ENCODE peak calls at places on chromosomes 5 and 9, in five cellular contexts. X, J, N, W and M are unnamed samples.

GRCh38 chr5:87541033-87541432 is 128.3 kb upstream of the CCNH start:
- ATAC-seq in N (no peak), W (peak; percentile 95), X (peak; percentile 93), J (peak; percentile 44), M (no peak)

GRCh38 chr5:52560366-52560765 is 227.3 kb upstream of the ITGA1 start:
- ATAC-seq in W (peak; percentile 76), N (no peak), X (peak; percentile 66), J (no peak), M (no peak)

GRCh38 chr5:36373527-36374086 is 71.9 kb upstream of the RANBP3L start:
- ATAC-seq in W (peak; percentile 73), X (peak; percentile 87), J (no peak), N (peak; percentile 93), M (no peak)

GRCh38 chr5:127754727-127755126 is 51.5 kb downstream of the CCDC192 start:
- ATAC-seq in J (no peak), N (no peak), X (no peak), W (no peak), M (no peak)

GRCh38 chr9:20604561-20604960 is 17.7 kb downstream of the MLLT3 start:
- ATAC-seq in J (peak; percentile 85), W (no peak), X (no peak), N (no peak), M (no peak)

GRCh38 chr5:122493091-122493775 is 181.2 kb downstream of the SNCAIP start:
- ATAC-seq in N (no peak), X (peak; percentile 7), J (no peak), W (no peak), M (peak; percentile 25)

GRCh38 chr9:33172256-33172678 is 5.1 kb upstream of the B4GALT1 start:
- ATAC-seq in N (peak; percentile 57), J (no peak), X (peak; percentile 58), W (no peak), M (no peak)

GRCh38 chr5:146005723-146006122 is 69.3 kb downstream of the SH3RF2 start:
- ATAC-seq in N (no peak), W (no peak), X (no peak), J (no peak), M (no peak)

GRCh38 chr9:131715906-131716305 is 24.0 kb downstream of the RAPGEF1 start:
- ATAC-seq in X (no peak), J (no peak), N (no peak), W (no peak), M (no peak)

GRCh38 chr5:81837667-81838306 is 86.9 kb upstream of the SSBP2 start:
- ATAC-seq in J (peak; percentile 27), N (no peak), X (no peak), W (no peak), M (no peak)

GRCh38 chr9:15404171-15404570 is 18.5 kb upstream of the SNAPC3 start:
- ATAC-seq in N (no peak), W (no peak), J (no peak), X (no peak), M (no peak)

GRCh38 chr5:116076496-116076895 is 8.3 kb upstream of the COMMD10 start:
- ATAC-seq in X (peak; percentile 17), N (no peak), J (peak; percentile 98), W (no peak), M (peak; percentile 98)

GRCh38 chr5:119417891-119418781 is 34.2 kb upstream of the HSD17B4 start:
- ATAC-seq in N (no peak), W (peak; percentile 18), X (no peak), J (peak; percentile 14), M (peak; percentile 31)

GRCh38 chr5:53089481-53089976 is 20.0 kb downstream of the MOCS2 start:
- ATAC-seq in J (peak; percentile 84), N (no peak), W (no peak), X (no peak), M (no peak)

GRCh38 chr9:131727795-131728545 is 11.9 kb downstream of the RAPGEF1 start:
- ATAC-seq in N (peak; percentile 9), X (peak; percentile 35), W (no peak), J (peak; percentile 44), M (no peak)

GRCh38 chr5:140267559-140268018 is 35.3 kb downstream of the PFDN1 start:
- ATAC-seq in N (no peak), J (peak; percentile 12), X (no peak), W (no peak), M (no peak)

GRCh38 chr5:112417931-112418358 is 1.1 kb downstream of the EPB41L4A start:
- ATAC-seq in X (peak; percentile 33), W (no peak), J (peak; percentile 38), N (no peak), M (no peak)

GRCh38 chr5:74413403-74414060 is 227.0 kb downstream of the ENC1 start:
- ATAC-seq in N (peak; percentile 62), W (no peak), J (no peak), X (no peak), M (no peak)

GRCh38 chr9:99782962-99783718 is 38.5 kb upstream of the NR4A3 start:
- ATAC-seq in W (no peak), X (no peak), J (no peak), N (no peak), M (peak; percentile 90)

GRCh38 chr9:69818946-69819345 is 1.7 kb upstream of the CFAP95 start:
- ATAC-seq in N (no peak), X (no peak), J (no peak), W (no peak), M (no peak)

GRCh38 chr5:9380108-9380507 is 165.8 kb downstream of the SEMA5A start:
- ATAC-seq in J (no peak), N (no peak), X (peak; percentile 90), W (peak; percentile 86), M (no peak)

GRCh38 chr5:115147052-115147451 is 22.7 kb downstream of the TRIM36 start:
- ATAC-seq in J (no peak), W (no peak), N (no peak), X (no peak), M (no peak)

GRCh38 chr9:119418721-119419120 is 49.5 kb upstream of the BRINP1 start:
- ATAC-seq in J (no peak), N (no peak), W (no peak), X (peak; percentile 61), M (no peak)

GRCh38 chr5:155316310-155316709 is 302.8 kb downstream of the KIF4B start:
- ATAC-seq in X (no peak), W (no peak), J (no peak), N (no peak), M (no peak)

GRCh38 chr5:51380603-51381207 is 2.5 kb upstream of the ISL1 start:
- ATAC-seq in J (peak; percentile 54), N (no peak), W (no peak), X (no peak), M (no peak)

GRCh38 chr5:35338169-35338476 is 107.8 kb upstream of the PRLR start:
- ATAC-seq in W (no peak), X (no peak), N (no peak), J (no peak), M (no peak)

GRCh38 chr9:686381-686813 is 155.1 kb upstream of the DMRT1 start:
- ATAC-seq in J (no peak), X (peak; percentile 83), N (no peak), W (peak; percentile 76), M (no peak)

GRCh38 chr5:140253985-140254384 is 48.9 kb downstream of the PFDN1 start:
- ATAC-seq in J (no peak), W (peak; percentile 75), N (no peak), X (peak; percentile 93), M (no peak)

GRCh38 chr9:105901514-105902109 is 207.3 kb downstream of the TMEM38B start:
- ATAC-seq in N (peak; percentile 100), W (peak; percentile 94), X (peak; percentile 88), J (peak; percentile 99), M (peak; percentile 64)

GRCh38 chr9:12930906-12931305 is 156.1 kb downstream of the LURAP1L start:
- ATAC-seq in N (no peak), J (no peak), X (no peak), W (peak; percentile 19), M (no peak)

GRCh38 chr5:133670336-133670735 is 58.0 kb upstream of the FSTL4 start:
- ATAC-seq in W (no peak), J (no peak), X (no peak), N (no peak), M (no peak)

GRCh38 chr9:128528445-128529160 is 23.8 kb upstream of the SPTAN1 start:
- ATAC-seq in W (peak; percentile 72), X (peak; percentile 50), J (no peak), N (no peak), M (no peak)

GRCh38 chr5:6554812-6555211 is 78.0 kb downstream of the NSUN2 start:
- ATAC-seq in N (no peak), X (no peak), W (no peak), J (no peak), M (no peak)

GRCh38 chr9:4048441-4048840 is 251.4 kb downstream of the GLIS3 start:
- ATAC-seq in X (no peak), W (peak; percentile 60), N (peak; percentile 53), J (no peak), M (no peak)

GRCh38 chr9:106130374-106130773 is 436.0 kb downstream of the TMEM38B start:
- ATAC-seq in J (peak; percentile 72), X (no peak), N (no peak), W (no peak), M (no peak)

GRCh38 chr9:36728651-36729520 is 156.2 kb downstream of the MELK start:
- ATAC-seq in J (peak; percentile 86), X (peak; percentile 85), N (peak; percentile 95), W (peak; percentile 62), M (peak; percentile 63)

GRCh38 chr9:112914524-112914923 is 23.8 kb upstream of the SLC46A2 start:
- ATAC-seq in N (no peak), W (no peak), X (no peak), J (no peak), M (no peak)